ENCODE peak calls at places on chromosomes 11 and 22, in six cellular contexts. D, S, E, U, G and V are unnamed samples.

GRCh38 chr11:58628446-58628845 is 6.0 kb downstream of the CNTF start:
- DNase-seq in G (no peak), S (no peak), D (no peak), U (peak; percentile 42), E (no peak), V (no peak)

GRCh38 chr22:43996170-43996980 is 27.7 kb upstream of the PARVB start:
- DNase-seq in E (peak; percentile 23), G (no peak), U (no peak), D (peak; percentile 83), S (no peak), V (no peak)

GRCh38 chr11:134665571-134666268 is 253.7 kb upstream of the B3GAT1 start:
- DNase-seq in E (no peak), D (no peak), G (no peak), U (no peak), S (no peak), V (no peak)

GRCh38 chr11:57315491-57315890 is 9.3 kb downstream of the TNKS1BP1 start:
- DNase-seq in G (peak; percentile 50), D (no peak), E (no peak), S (no peak), U (peak; percentile 61), V (peak; percentile 89)

GRCh38 chr11:112961146-112961668 is at the start of gene NCAM1:
- DNase-seq in S (peak; percentile 87), D (peak; percentile 28), E (peak; percentile 21), G (peak; percentile 98), U (peak; percentile 23), V (peak; percentile 96)

GRCh38 chr22:30185129-30185528 is 61.4 kb downstream of the LIF start:
- DNase-seq in S (no peak), E (no peak), G (no peak), D (no peak), U (peak; percentile 71), V (no peak)

GRCh38 chr22:37601540-37602442 is 6.8 kb upstream of the GGA1 start:
- DNase-seq in U (peak; percentile 33), S (no peak), G (peak; percentile 97), D (no peak), E (no peak), V (peak; percentile 89)

GRCh38 chr11:39910087-39910486 is 1549.4 kb downstream of the LRRC4C start:
- DNase-seq in E (no peak), U (no peak), S (no peak), D (no peak), G (no peak), V (no peak)

GRCh38 chr11:59283825-59284772 is 71.4 kb upstream of the MPEG1 start:
- DNase-seq in E (peak; percentile 23), D (peak; percentile 64), S (no peak), U (peak; percentile 57), G (peak; percentile 75), V (peak; percentile 60)

GRCh38 chr11:8080069-8080670 is 841 bp upstream of the TUB start:
- DNase-seq in E (no peak), S (no peak), G (no peak), D (no peak), U (no peak), V (no peak)

GRCh38 chr11:2673250-2673610 is 26.6 kb downstream of the KCNQ1OT1 start:
- DNase-seq in G (no peak), D (no peak), U (no peak), S (no peak), E (no peak), V (no peak)

GRCh38 chr22:43345761-43346261 is 2.6 kb upstream of the SCUBE1 start:
- DNase-seq in E (no peak), G (no peak), U (no peak), D (no peak), S (no peak), V (no peak)

GRCh38 chr11:76161261-76161961 is 44.9 kb downstream of the WNT11 start:
- DNase-seq in S (no peak), U (no peak), E (no peak), D (no peak), G (no peak), V (peak; percentile 44)

GRCh38 chr11:106187860-106188456 is 110.5 kb downstream of the AASDHPPT start:
- DNase-seq in E (no peak), D (no peak), G (peak; percentile 10), S (no peak), U (no peak), V (no peak)

GRCh38 chr11:44030276-44030932 is 17.4 kb upstream of the ACCSL start:
- DNase-seq in U (peak; percentile 68), D (no peak), S (peak; percentile 76), E (no peak), G (peak; percentile 37), V (peak; percentile 93)

GRCh38 chr22:20403779-20404140 is 9.8 kb downstream of the ZNF74 start:
- DNase-seq in D (no peak), E (no peak), S (no peak), U (no peak), G (no peak), V (no peak)

GRCh38 chr11:74473382-74474201 is 6.2 kb upstream of the KCNE3 start:
- DNase-seq in D (no peak), S (no peak), G (no peak), U (no peak), E (no peak), V (no peak)

GRCh38 chr11:10351768-10352641 is 47.1 kb downstream of the ADM start:
- DNase-seq in S (peak; percentile 50), D (no peak), G (peak; percentile 99), E (no peak), U (peak; percentile 95), V (peak; percentile 59)

GRCh38 chr11:69372589-69373250 is 78.8 kb downstream of the MYEOV start:
- DNase-seq in E (no peak), D (peak; percentile 4), G (no peak), S (no peak), U (no peak), V (no peak)

GRCh38 chr11:66373261-66373660 is 1.7 kb upstream of the SLC29A2 start:
- DNase-seq in D (no peak), G (no peak), S (no peak), U (no peak), E (no peak), V (peak; percentile 42)

GRCh38 chr11:113849713-113850112 is 25.7 kb downstream of the USP28 start:
- DNase-seq in E (no peak), G (peak; percentile 91), D (no peak), S (no peak), U (no peak), V (no peak)

GRCh38 chr11:111097191-111097590 is 148.3 kb upstream of the POU2AF2 start:
- DNase-seq in E (no peak), G (peak; percentile 56), U (peak; percentile 62), D (peak; percentile 31), S (peak; percentile 57), V (peak; percentile 82)

GRCh38 chr11:84212467-84213390 is 926.6 kb upstream of the CCDC90B start:
- DNase-seq in S (no peak), E (no peak), U (no peak), D (no peak), G (no peak), V (no peak)

GRCh38 chr22:19120829-19121630 is 1.2 kb downstream of the DGCR2 start:
- DNase-seq in D (no peak), G (peak; percentile 60), S (no peak), E (no peak), U (peak; percentile 33), V (peak; percentile 28)

GRCh38 chr11:124086447-124086846 is 28.8 kb upstream of the VWA5A start:
- DNase-seq in E (no peak), S (no peak), G (peak; percentile 39), U (no peak), D (no peak), V (peak; percentile 34)

GRCh38 chr11:126284829-126285228 is 1.9 kb downstream of the TIRAP start:
- DNase-seq in E (no peak), G (no peak), S (peak; percentile 55), U (peak; percentile 96), D (peak; percentile 82), V (no peak)

GRCh38 chr11:99535406-99535805 is 514.7 kb downstream of the CNTN5 start:
- DNase-seq in E (no peak), S (no peak), G (no peak), U (no peak), D (no peak), V (no peak)
- H3K27ac ChIP-seq in E (no peak overlapping the region), S (no peak overlapping the region), G (no peak overlapping the region), U (no peak overlapping the region), D (no peak overlapping the region), V (no peak overlapping the region)

DNA sequence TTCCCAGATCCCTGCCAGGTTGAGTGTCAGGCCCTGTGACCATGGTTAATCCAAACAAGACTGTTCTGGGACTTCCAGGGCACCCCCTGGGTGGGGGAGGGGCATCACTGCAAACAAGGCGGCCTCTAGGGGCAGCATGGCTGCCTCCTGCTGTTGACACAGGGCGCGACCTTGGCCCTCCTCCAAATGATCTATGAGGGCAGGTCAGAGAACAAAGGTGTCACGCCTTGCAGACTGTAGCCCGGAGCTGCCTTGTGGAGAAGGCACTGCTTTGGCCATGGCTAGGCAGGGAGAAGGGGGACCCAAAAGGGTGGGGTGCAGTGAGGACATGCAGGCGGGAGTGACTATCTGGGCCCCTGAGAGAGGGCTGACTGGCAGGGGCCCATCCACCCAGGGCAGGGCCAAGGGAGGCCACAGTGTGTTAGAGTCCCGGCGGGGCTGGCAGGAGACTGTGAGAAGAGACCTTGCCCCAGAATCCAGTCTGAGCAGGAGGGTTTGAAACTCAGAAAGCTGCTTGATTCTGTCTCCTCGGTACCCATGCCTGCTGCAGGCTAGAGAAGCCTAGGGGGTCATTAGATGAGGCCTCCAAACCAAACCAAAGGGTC is 35.6 kb downstream of the KCNC1 start:
- DNase-seq in S (no peak), D (no peak), E (no peak), U (no peak), G (peak; percentile 60), V (peak; percentile 6)
- TF ChIP-seq CTCF in S (no peak), D (peak; percentile 72), E (no peak), U (no peak), G (peak; percentile 40), V (peak; percentile 13)

DNA sequence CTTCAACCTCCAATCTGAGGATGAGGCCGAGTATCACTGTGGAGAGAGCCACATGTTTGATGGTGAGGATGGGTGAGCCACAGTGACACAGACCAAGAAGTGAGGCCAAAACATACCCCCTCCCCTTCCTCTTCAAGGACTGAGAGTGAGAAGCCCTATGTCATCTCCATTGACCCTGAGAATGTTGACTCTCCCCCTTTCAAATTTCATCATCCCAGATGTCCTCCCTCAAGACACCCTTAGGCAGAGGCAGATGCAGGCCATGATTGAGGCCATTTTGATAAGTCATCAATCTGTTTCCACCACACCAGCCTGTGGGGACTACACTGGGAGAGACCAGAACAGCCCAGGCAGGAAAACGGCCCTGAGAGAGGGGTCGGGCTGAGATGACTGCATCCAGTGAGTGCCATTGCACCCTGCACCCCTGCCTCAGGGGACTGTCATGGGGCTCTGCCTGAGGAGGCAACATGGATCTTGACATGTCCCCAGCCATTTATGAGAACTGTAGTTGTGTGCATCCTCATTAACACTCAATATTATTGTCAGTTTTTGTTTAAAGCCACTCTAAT is 84.2 kb upstream of the IGLL5 start:
- DNase-seq in E (no peak), U (no peak), S (no peak), G (no peak), D (no peak), V (no peak)
- H3K27me3 ChIP-seq in E (no peaks in the 10 kb centered on the region), U (peaks cover 1% of the 10 kb centered on the region), S (no peaks in the 10 kb centered on the region), G (peaks cover 100% of the 10 kb centered on the region), D (no peaks in the 10 kb centered on the region), V (no peaks in the 10 kb centered on the region)

GRCh38 chr11:120131941-120132644 is 5.8 kb downstream of the TRIM29 start:
- DNase-seq in G (no peak), S (peak; percentile 4), E (no peak), D (no peak), U (no peak), V (no peak)
- H3K27ac ChIP-seq in G (no peak overlapping the region), S (no peak overlapping the region), E (no peak overlapping the region), D (no peak overlapping the region), U (no peak overlapping the region), V (no peak overlapping the region)